ENCODE peak calls at places on chromosomes 1 and 21, in nine cellular contexts. T is non-pigmented ciliary epithelial cell, N is Caki2, H is activated gamma-delta T cell treated with Interleukin-2 at 50 U/mL for 16 hours, A is mesothelial cell of epicardium, Z is OCI-M1, P is body of pancreas, U is CD14-positive monocyte, B is HEK293T. V is an unnamed sample.

GRCh38 chr1:232369451-232369850 is 260.5 kb downstream of the SIPA1L2 start:
- DNase-seq in T (no peak), N (no peak), H (no peak), A (no peak), Z (no peak), P (no peak), U (no peak), B (no peak), V (no peak)

GRCh38 chr1:59238535-59238934 is 58.4 kb upstream of the FGGY start:
- DNase-seq in T (no peak), N (no peak), H (no peak), A (no peak), Z (no peak), P (no peak), U (no peak), B (no peak), V (no peak)

GRCh38 chr1:225710804-225711203 is 57.9 kb upstream of the ENAH start:
- DNase-seq in T (no peak), N (peak; percentile 83), H (no peak), A (no peak), Z (no peak), P (no peak), U (no peak), B (no peak), V (no peak)

GRCh38 chr1:55989971-55990370 is 589.4 kb downstream of the PLPP3 start:
- DNase-seq in T (no peak), N (no peak), H (no peak), A (no peak), Z (no peak), P (no peak), U (no peak), B (no peak), V (no peak)

GRCh38 chr1:205301220-205301821 is 20.2 kb downstream of the NUAK2 start:
- DNase-seq in T (peak; percentile 94), N (peak; percentile 99), H (no peak), A (peak; percentile 82), Z (no peak), P (peak; percentile 92), U (no peak), B (peak; percentile 60), V (no peak)

GRCh38 chr1:172898866-172899265 is 151.9 kb downstream of the TNFSF18 start:
- DNase-seq in T (peak; percentile 88), N (no peak), H (no peak), A (no peak), Z (no peak), P (no peak), U (no peak), B (no peak), V (no peak)

GRCh38 chr1:202237052-202237451 is 43.5 kb downstream of the LGR6 start:
- DNase-seq in T (no peak), N (peak; percentile 47), H (no peak), A (no peak), Z (peak; percentile 90), P (no peak), U (no peak), B (peak; percentile 91), V (no peak)

GRCh38 chr21:45593162-45594022 is 50.1 kb upstream of the PCBP3 start:
- DNase-seq in T (no peak), N (no peak), H (no peak), A (no peak), Z (peak; percentile 95), P (no peak), U (no peak), B (no peak), V (no peak)

GRCh38 chr1:9715536-9716226 is 64.2 kb downstream of the PIK3CD start:
- DNase-seq in T (no peak), N (no peak), H (peak; percentile 56), A (no peak), Z (no peak), P (no peak), U (no peak), B (no peak), V (no peak)

GRCh38 chr1:72635719-72636118 is 353.4 kb upstream of the NEGR1 start:
- DNase-seq in T (no peak), N (no peak), H (no peak), A (no peak), Z (no peak), P (no peak), U (peak; percentile 53), B (no peak), V (no peak)

GRCh38 chr1:177847843-177848242 is 122.0 kb downstream of the SEC16B start:
- DNase-seq in T (peak; percentile 84), N (no peak), H (no peak), A (no peak), Z (no peak), P (no peak), U (no peak), B (no peak), V (peak; percentile 75)

GRCh38 chr1:67429528-67430357 is 459 bp downstream of the SERBP1 start:
- DNase-seq in T (no peak), N (peak; percentile 21), H (peak; percentile 21), A (peak; percentile 51), Z (peak; percentile 38), P (peak; percentile 37), U (no peak), B (peak; percentile 46), V (no peak)

GRCh38 chr1:16043521-16043920 is at the start of gene CLCNKB:
- DNase-seq in T (no peak), N (no peak), H (no peak), A (no peak), Z (no peak), P (peak; percentile 67), U (no peak), B (no peak), V (no peak)

GRCh38 chr1:6185635-6186382 is 5.7 kb upstream of the CHD5 start:
- DNase-seq in T (no peak), N (peak; percentile 33), H (no peak), A (no peak), Z (peak; percentile 49), P (no peak), U (no peak), B (no peak), V (no peak)

GRCh38 chr1:159826436-159827101 is at the start of gene SLAMF8:
- DNase-seq in T (no peak), N (no peak), H (peak; percentile 68), A (no peak), Z (peak; percentile 18), P (no peak), U (no peak), B (no peak), V (no peak)

GRCh38 chr1:10771789-10772188 is 24.7 kb downstream of the CASZ1 start:
- DNase-seq in T (no peak), N (no peak), H (no peak), A (no peak), Z (no peak), P (no peak), U (no peak), B (no peak), V (no peak)

GRCh38 chr1:68600049-68600661 is 103.3 kb upstream of the DEPDC1 start:
- DNase-seq in T (peak; percentile 2), N (no peak), H (no peak), A (no peak), Z (peak; percentile 46), P (no peak), U (no peak), B (peak; percentile 52), V (no peak)

GRCh38 chr1:205711105-205712048 is 31.1 kb upstream of the SLC45A3 start:
- DNase-seq in T (peak; percentile 55), N (peak; percentile 50), H (peak; percentile 63), A (peak; percentile 60), Z (peak; percentile 89), P (peak; percentile 67), U (no peak), B (peak; percentile 75), V (no peak)

GRCh38 chr1:22025368-22026154 is 24.1 kb downstream of the CELA3A start:
- DNase-seq in T (peak; percentile 71), N (peak; percentile 94), H (peak; percentile 88), A (peak; percentile 86), Z (peak; percentile 96), P (peak; percentile 67), U (peak; percentile 78), B (peak; percentile 84), V (peak; percentile 96)

GRCh38 chr1:234840843-234841242 is 230.9 kb upstream of the IRF2BP2 start:
- DNase-seq in T (no peak), N (no peak), H (no peak), A (no peak), Z (peak; percentile 69), P (no peak), U (peak; percentile 64), B (no peak), V (no peak)

GRCh38 chr1:246794261-246795093 is 70.3 kb downstream of the SCCPDH start:
- DNase-seq in T (no peak), N (no peak), H (no peak), A (no peak), Z (no peak), P (no peak), U (no peak), B (no peak), V (no peak)

GRCh38 chr1:29779146-29779545 is 542.8 kb downstream of the PTPRU start:
- DNase-seq in T (no peak), N (no peak), H (no peak), A (no peak), Z (no peak), P (no peak), U (no peak), B (peak; percentile 2), V (no peak)

GRCh38 chr1:67908260-67908936 is 75.1 kb upstream of the GNG12 start:
- DNase-seq in T (no peak), N (no peak), H (no peak), A (no peak), Z (no peak), P (no peak), U (no peak), B (no peak), V (no peak)

GRCh38 chr1:88001460-88001859 is 672.8 kb downstream of the LMO4 start:
- DNase-seq in T (peak; percentile 9), N (no peak), H (no peak), A (no peak), Z (no peak), P (no peak), U (no peak), B (no peak), V (no peak)

GRCh38 chr1:204150702-204151561 is 912 bp downstream of the ETNK2 start:
- DNase-seq in T (no peak), N (no peak), H (no peak), A (no peak), Z (no peak), P (no peak), U (peak; percentile 27), B (peak; percentile 44), V (no peak)

GRCh38 chr1:204962742-204963632 is 80.0 kb upstream of the CNTN2 start:
- DNase-seq in T (no peak), N (no peak), H (no peak), A (no peak), Z (peak; percentile 20), P (no peak), U (no peak), B (no peak), V (no peak)

GRCh38 chr1:94925561-94926364 is 1.1 kb downstream of the CNN3 start:
- DNase-seq in T (peak; percentile 63), N (peak; percentile 87), H (peak; percentile 8), A (peak; percentile 82), Z (no peak), P (peak; percentile 69), U (no peak), B (peak; percentile 78), V (peak; percentile 94)

GRCh38 chr1:247266053-247266452 is 10.2 kb downstream of the VN1R5 start:
- DNase-seq in T (no peak), N (no peak), H (no peak), A (no peak), Z (no peak), P (no peak), U (no peak), B (no peak), V (no peak)

GRCh38 chr1:33836911-33837310 is 27.0 kb upstream of the HMGB4 start:
- DNase-seq in T (no peak), N (peak; percentile 14), H (no peak), A (no peak), Z (no peak), P (no peak), U (no peak), B (no peak), V (no peak)

GRCh38 chr1:24337455-24337854 is 18.3 kb downstream of the GRHL3 start:
- DNase-seq in T (no peak), N (no peak), H (no peak), A (no peak), Z (no peak), P (no peak), U (no peak), B (no peak), V (no peak)

V was measured in esophagus muscularis mucosa.